ENCODE peak calls at places on chromosome 15, in ten cellular contexts. P is pancreas, J is fibroblast of lung, N is mesothelial cell of epicardium, Y is psoas muscle, O is GM12865, V is foreskin fibroblast, C is glutamatergic neuron, H is HFFc6, R is heart left ventricle. K is an unnamed sample.
A peak's percentile ranks its signal among the peaks of the same experiment; 100 is the strongest.

GRCh38 chr15:92393287-92393993 is at the start of gene ST8SIA2:
- DNase-seq in P (no peak), H (no peak), O (no peak), Y (peak; percentile 59), N (peak; percentile 70), C (peak; percentile 89), R (peak; percentile 34), J (peak; percentile 57), V (no peak), K (no peak)

GRCh38 chr15:77786956-77787355 is 154.2 kb upstream of the LINGO1 start:
- DNase-seq in P (no peak), H (no peak), V (no peak), O (no peak), N (no peak), R (no peak), J (no peak), Y (no peak), C (no peak), K (no peak)

GRCh38 chr15:60221356-60221755 is 176.4 kb downstream of the ANXA2 start:
- DNase-seq in V (no peak), J (no peak), R (no peak), P (no peak), N (no peak), C (no peak), O (no peak), Y (no peak), H (no peak), K (no peak)

GRCh38 chr15:99424131-99424571 is 141.6 kb upstream of the MEF2A start:
- DNase-seq in N (no peak), O (no peak), H (no peak), C (peak; percentile 3), J (no peak), P (no peak), Y (no peak), R (no peak), V (no peak), K (no peak)

GRCh38 chr15:52206446-52206845 is 15.3 kb upstream of the GNB5 start:
- DNase-seq in J (no peak), O (no peak), P (no peak), C (no peak), R (no peak), V (peak; percentile 18), Y (no peak), N (no peak), H (no peak), K (no peak)

GRCh38 chr15:83113881-83114280 is 6.4 kb downstream of the TM6SF1 start:
- DNase-seq in Y (no peak), H (no peak), O (no peak), N (no peak), C (no peak), P (no peak), J (no peak), R (no peak), V (no peak), K (no peak)

GRCh38 chr15:65653341-65653740 is 31.6 kb downstream of the SLC24A1 start:
- DNase-seq in N (no peak), O (no peak), V (peak; percentile 66), J (peak; percentile 38), C (no peak), P (no peak), Y (no peak), R (no peak), H (peak; percentile 43), K (no peak)

GRCh38 chr15:45790325-45790943 is 155.6 kb downstream of the SQOR start:
- DNase-seq in J (no peak), R (no peak), C (peak; percentile 45), P (no peak), N (no peak), O (peak; percentile 19), H (no peak), V (peak; percentile 30), Y (no peak), K (no peak)

GRCh38 chr15:92687183-92687582 is 31.6 kb upstream of the FAM174B start:
- DNase-seq in N (no peak), V (no peak), R (no peak), P (no peak), C (no peak), J (peak; percentile 4), H (peak; percentile 79), O (no peak), Y (no peak), K (no peak)

GRCh38 chr15:58669108-58669507 is 80.4 kb downstream of the ADAM10 start:
- DNase-seq in P (no peak), H (no peak), O (no peak), C (no peak), R (no peak), J (no peak), N (no peak), V (peak; percentile 20), Y (no peak), K (no peak)

GRCh38 chr15:86538141-86538540 is 458.5 kb downstream of the AGBL1 start:
- DNase-seq in N (no peak), V (no peak), H (no peak), O (no peak), P (no peak), C (no peak), Y (no peak), J (peak; percentile 39), R (no peak), K (no peak)

GRCh38 chr15:93058904-93059427 is 30.0 kb downstream of the RGMA start:
- DNase-seq in Y (no peak), H (no peak), P (no peak), R (no peak), C (no peak), V (no peak), J (no peak), O (no peak), N (no peak), K (no peak)

GRCh38 chr15:38377547-38378161 is 76.3 kb upstream of the FAM98B start:
- DNase-seq in V (no peak), H (no peak), R (no peak), C (no peak), N (no peak), J (no peak), P (no peak), Y (no peak), O (no peak), K (no peak)

GRCh38 chr15:68819451-68820204 is 1.1 kb downstream of the ANP32A start:
- DNase-seq in V (peak; percentile 72), J (peak; percentile 62), H (peak; percentile 48), O (peak; percentile 51), P (peak; percentile 60), Y (peak; percentile 77), R (peak; percentile 51), N (peak; percentile 56), C (peak; percentile 56), K (peak; percentile 49)

GRCh38 chr15:50879016-50879415 is 29.5 kb upstream of the AP4E1 start:
- DNase-seq in H (no peak), V (no peak), Y (no peak), P (no peak), C (no peak), N (no peak), R (no peak), J (no peak), O (peak; percentile 84), K (no peak)

GRCh38 chr15:68175527-68175926 is 29.6 kb downstream of the CALML4 start:
- DNase-seq in J (no peak), C (no peak), N (no peak), Y (no peak), R (no peak), V (no peak), P (no peak), H (no peak), O (no peak), K (no peak)

GRCh38 chr15:60155661-60156060 is 151.6 kb downstream of the FOXB1 start:
- DNase-seq in C (no peak), V (peak; percentile 60), O (peak; percentile 17), H (peak; percentile 37), R (no peak), J (peak; percentile 69), N (no peak), P (no peak), Y (no peak), K (no peak)

DNA sequence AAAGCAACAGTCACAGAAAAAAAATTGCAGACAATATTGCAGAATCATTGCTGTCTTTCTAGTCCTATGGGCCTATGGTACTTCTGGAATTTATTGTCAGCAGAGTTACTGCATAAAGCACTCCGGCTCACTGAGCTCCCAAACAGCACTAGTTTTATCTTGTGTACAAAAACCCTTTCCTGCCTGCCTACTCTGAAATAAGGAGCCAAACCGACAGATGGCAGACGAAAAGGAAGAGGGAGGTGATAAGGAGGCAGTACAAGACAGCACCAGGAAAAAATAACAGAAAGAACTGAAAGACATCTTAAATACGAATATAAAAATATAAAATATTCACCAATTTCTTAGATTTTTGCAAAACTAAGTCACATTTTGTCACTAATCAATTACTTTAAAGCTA is 15.6 kb downstream of the HERC1 start:
- DNase-seq in C (no peak), N (no peak), R (no peak), H (no peak), P (no peak), V (no peak), Y (no peak), J (peak; percentile 28), O (no peak), K (no peak)
- TF ChIP-seq CTCF in C (no peak), N (no peak), R (no peak), H (no peak), P (no peak), V (no peak), Y (no peak), J (no peak), O (no peak), K (no peak)

DNA sequence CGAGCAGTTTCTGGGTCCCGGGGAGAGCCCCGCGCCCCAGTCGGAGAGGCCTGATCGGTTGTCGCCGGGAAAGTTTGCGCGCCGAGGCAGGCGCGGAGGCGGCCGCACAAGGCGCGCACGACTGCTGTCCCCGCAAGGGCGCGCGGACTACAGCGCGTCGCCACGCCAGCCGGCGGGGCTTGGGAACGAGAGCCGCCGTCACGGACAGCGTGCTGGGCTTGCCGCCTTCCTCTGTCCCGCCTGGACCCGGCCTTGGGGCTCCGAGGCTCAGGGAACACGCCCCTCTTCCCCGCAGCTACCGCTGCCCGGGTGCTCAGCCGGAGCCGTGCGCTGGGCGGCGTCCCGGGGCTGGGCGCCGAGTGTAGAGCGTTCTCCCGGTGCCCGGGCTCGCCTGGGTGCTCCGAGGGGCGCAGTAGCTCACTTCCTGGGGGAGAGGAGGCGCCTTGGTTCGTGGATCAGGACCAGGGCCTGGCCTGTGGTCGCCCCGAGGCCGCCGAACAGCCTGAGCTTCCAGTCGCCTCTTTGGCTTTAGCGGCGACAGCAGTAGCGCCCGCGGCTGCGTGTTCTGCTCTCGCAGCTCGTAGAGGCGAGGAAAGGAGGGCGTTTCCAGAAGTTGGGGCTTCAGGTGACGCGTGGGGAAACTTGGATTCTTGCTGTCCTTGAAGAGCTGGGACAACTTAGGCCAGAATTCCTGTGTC is 226.6 kb upstream of the C2CD4B start:
- DNase-seq in H (peak; percentile 12), O (peak; percentile 20), J (peak; percentile 62), V (peak; percentile 87), Y (peak; percentile 86), R (peak; percentile 56), C (peak; percentile 61), P (peak; percentile 40), N (peak; percentile 63), K (peak; percentile 20)
- TF ChIP-seq CTCF in H (peak; percentile 48), O (no peak), J (peak; percentile 51), V (peak; percentile 51), Y (peak; percentile 57), R (peak; percentile 28), C (no peak), P (peak; percentile 16), N (no peak), K (no peak)

GRCh38 chr15:40303576-40303975 is 4.2 kb downstream of the PLCB2 start:
- DNase-seq in H (no peak), R (no peak), C (no peak), O (no peak), P (no peak), Y (no peak), N (no peak), J (no peak), V (no peak), K (no peak)
- TF ChIP-seq CTCF in H (no peak), R (no peak), C (no peak), O (no peak), P (no peak), Y (no peak), N (no peak), J (no peak), V (no peak), K (no peak)

GRCh38 chr15:32649336-32649735 is 7.8 kb downstream of the SCG5 start:
- DNase-seq in P (peak; percentile 53), H (peak; percentile 32), R (no peak), Y (no peak), V (peak; percentile 63), C (no peak), N (no peak), J (no peak), O (no peak), K (no peak)
- TF ChIP-seq CTCF in P (no peak), H (peak; percentile 74), R (no peak), Y (no peak), V (peak; percentile 55), C (no peak), N (no peak), J (peak; percentile 46), O (peak; percentile 3), K (no peak)

K was measured in activated B cell treated with CpG ODN at 0.5 μM for 24 hours.